ENCODE peak calls at places on chromosomes 7 and 10, in five cellular contexts. One of them, this sample, is unnamed.

GRCh38 chr7:84547326-84547725 is 352.7 kb upstream of the SEMA3A start:
- DNase-seq in HL-60: no peak
- DNase-seq in Peyer's patch: no peak
- DNase-seq in lung: no peak
- DNase-seq in kidney epithelial cell: no peak
- DNase-seq in this sample: no peak

GRCh38 chr7:106841896-106842390 is 23.1 kb upstream of the PIK3CG start:
- DNase-seq in HL-60: no peak
- DNase-seq in Peyer's patch: no peak
- DNase-seq in lung: no peak
- DNase-seq in kidney epithelial cell: peak; percentile 69
- DNase-seq in this sample: no peak

GRCh38 chr7:45647426-45647825 is 73.3 kb downstream of the ADCY1 start:
- DNase-seq in HL-60: no peak
- DNase-seq in Peyer's patch: peak; percentile 3
- DNase-seq in lung: no peak
- DNase-seq in kidney epithelial cell: no peak
- DNase-seq in this sample: no peak

GRCh38 chr7:29612596-29612995 is 49.0 kb downstream of the PRR15 start:
- DNase-seq in HL-60: no peak
- DNase-seq in Peyer's patch: no peak
- DNase-seq in lung: no peak
- DNase-seq in kidney epithelial cell: no peak
- DNase-seq in this sample: no peak

GRCh38 chr7:98470131-98470985 is 69.5 kb upstream of the BAIAP2L1 start:
- DNase-seq in HL-60: no peak
- DNase-seq in Peyer's patch: peak; percentile 18
- DNase-seq in lung: peak; percentile 70
- DNase-seq in kidney epithelial cell: no peak
- DNase-seq in this sample: peak; percentile 99

GRCh38 chr7:110841840-110842579 is 248.9 kb upstream of the LRRN3 start:
- DNase-seq in HL-60: no peak
- DNase-seq in Peyer's patch: no peak
- DNase-seq in lung: no peak
- DNase-seq in kidney epithelial cell: no peak
- DNase-seq in this sample: no peak

GRCh38 chr7:70597071-70597470 is 534.9 kb upstream of the GALNT17 start:
- DNase-seq in HL-60: no peak
- DNase-seq in Peyer's patch: no peak
- DNase-seq in lung: no peak
- DNase-seq in kidney epithelial cell: no peak
- DNase-seq in this sample: no peak

GRCh38 chr10:80453715-80454525 is at the start of gene TSPAN14:
- DNase-seq in HL-60: peak; percentile 67
- DNase-seq in Peyer's patch: peak; percentile 83
- DNase-seq in lung: peak; percentile 81
- DNase-seq in kidney epithelial cell: no peak
- DNase-seq in this sample: peak; percentile 98

GRCh38 chr7:112430649-112431048 is 19.6 kb upstream of the IFRD1 start:
- DNase-seq in HL-60: no peak
- DNase-seq in Peyer's patch: no peak
- DNase-seq in lung: no peak
- DNase-seq in kidney epithelial cell: no peak
- DNase-seq in this sample: no peak

GRCh38 chr10:116925061-116925460 is 75.8 kb downstream of the ENO4 start:
- DNase-seq in HL-60: no peak
- DNase-seq in Peyer's patch: no peak
- DNase-seq in lung: no peak
- DNase-seq in kidney epithelial cell: no peak
- DNase-seq in this sample: no peak

GRCh38 chr10:1666147-1666546 is 71.2 kb downstream of the ADARB2 start:
- DNase-seq in HL-60: no peak
- DNase-seq in Peyer's patch: no peak
- DNase-seq in lung: no peak
- DNase-seq in kidney epithelial cell: no peak
- DNase-seq in this sample: no peak

GRCh38 chr10:58512470-58513188 is at the start of gene BICC1:
- DNase-seq in HL-60: no peak
- DNase-seq in Peyer's patch: no peak
- DNase-seq in lung: no peak
- DNase-seq in kidney epithelial cell: no peak
- DNase-seq in this sample: peak; percentile 84

GRCh38 chr7:132500727-132501410 is 75.4 kb downstream of the PLXNA4 start:
- DNase-seq in HL-60: no peak
- DNase-seq in Peyer's patch: no peak
- DNase-seq in lung: peak; percentile 44
- DNase-seq in kidney epithelial cell: no peak
- DNase-seq in this sample: peak; percentile 69

GRCh38 chr7:1344981-1345701 is 112.5 kb downstream of the UNCX start:
- DNase-seq in HL-60: no peak
- DNase-seq in Peyer's patch: no peak
- DNase-seq in lung: no peak
- DNase-seq in kidney epithelial cell: no peak
- DNase-seq in this sample: no peak

GRCh38 chr7:78609281-78609680 is 810.7 kb downstream of the PHTF2 start:
- DNase-seq in HL-60: no peak
- DNase-seq in Peyer's patch: no peak
- DNase-seq in lung: no peak
- DNase-seq in kidney epithelial cell: no peak
- DNase-seq in this sample: no peak

GRCh38 chr7:43112088-43112940 is at the start of gene HECW1:
- DNase-seq in HL-60: no peak
- DNase-seq in Peyer's patch: no peak
- DNase-seq in lung: no peak
- DNase-seq in kidney epithelial cell: no peak
- DNase-seq in this sample: peak; percentile 79

DNA sequence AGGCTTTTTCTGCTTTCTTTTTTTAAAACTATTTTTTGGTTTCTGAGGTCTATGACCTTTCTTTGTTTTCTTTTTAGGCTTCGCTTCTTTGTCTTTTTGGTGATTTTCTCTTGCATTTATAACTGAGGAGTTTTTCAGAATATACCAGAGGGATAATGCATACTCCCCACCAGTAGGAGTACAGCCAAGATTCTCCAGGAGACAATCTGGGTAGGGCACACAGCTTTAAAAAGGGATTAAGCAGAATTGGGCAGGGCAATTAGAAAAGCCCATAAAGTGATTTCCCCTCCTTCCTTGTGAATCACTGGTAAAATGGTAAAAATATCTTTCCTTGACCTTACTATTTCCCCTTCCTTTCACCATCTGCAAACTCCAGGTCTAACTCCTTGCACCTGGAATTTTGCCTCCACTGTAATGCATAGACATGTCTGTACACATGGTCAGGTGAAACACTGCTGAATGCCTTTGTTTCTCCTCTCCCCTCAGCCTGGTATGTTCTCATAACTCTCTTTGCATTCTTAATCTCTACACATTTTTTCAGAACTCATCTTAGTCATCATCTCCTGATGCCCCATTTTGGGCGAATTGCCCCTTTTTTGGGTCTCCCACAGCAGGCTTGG is 64.4 kb downstream of the MDFIC start:
- DNase-seq in HL-60: no peak
- DNase-seq in Peyer's patch: no peak
- DNase-seq in lung: no peak
- DNase-seq in kidney epithelial cell: no peak
- DNase-seq in this sample: no peak
- H3K4me3 ChIP-seq in HL-60: no peak overlapping the region
- H3K4me3 ChIP-seq in Peyer's patch: no peak overlapping the region
- H3K4me3 ChIP-seq in lung: no peak overlapping the region
- H3K4me3 ChIP-seq in kidney epithelial cell: no peak overlapping the region
- H3K4me3 ChIP-seq in this sample: no peak overlapping the region

GRCh38 chr7:73624669-73625001 is 313 bp upstream of the MLXIPL start:
- DNase-seq in HL-60: no peak
- DNase-seq in Peyer's patch: no peak
- DNase-seq in lung: no peak
- DNase-seq in kidney epithelial cell: no peak
- DNase-seq in this sample: no peak

GRCh38 chr7:73625276-73625675 is 954 bp upstream of the MLXIPL start:
- DNase-seq in HL-60: no peak
- DNase-seq in Peyer's patch: no peak
- DNase-seq in lung: no peak
- DNase-seq in kidney epithelial cell: no peak
- DNase-seq in this sample: no peak

GRCh38 chr7:73623798-73624668 is at the start of gene MLXIPL:
- DNase-seq in HL-60: no peak
- DNase-seq in Peyer's patch: peak; percentile 48
- DNase-seq in lung: peak; percentile 88
- DNase-seq in kidney epithelial cell: no peak
- DNase-seq in this sample: peak; percentile 99

GRCh38 chr7:73628504-73628903 is 4.2 kb upstream of the MLXIPL start:
- DNase-seq in HL-60: no peak
- DNase-seq in Peyer's patch: no peak
- DNase-seq in lung: no peak
- DNase-seq in kidney epithelial cell: no peak
- DNase-seq in this sample: no peak

DNA sequence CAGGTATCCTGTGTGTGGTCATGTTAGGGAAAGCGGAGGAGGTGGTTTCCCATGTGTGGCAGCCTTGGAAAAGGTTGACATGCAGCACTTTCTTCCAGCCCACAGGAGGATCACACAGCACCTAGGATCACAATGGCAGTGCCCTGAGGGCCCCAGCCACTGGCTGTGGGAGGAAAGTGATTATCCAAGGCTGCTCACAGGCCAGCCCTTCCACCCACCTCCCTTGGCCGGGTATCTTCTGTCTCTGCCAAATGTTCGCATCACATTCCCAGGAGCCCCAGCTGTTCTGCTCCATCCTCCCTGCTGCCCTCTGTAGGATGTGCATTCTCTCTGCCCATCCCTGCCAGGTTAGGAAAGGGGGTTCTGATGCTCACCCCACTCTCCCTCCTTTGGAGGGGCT is 2.5 kb upstream of the MLXIPL start:
- DNase-seq in HL-60: no peak
- DNase-seq in Peyer's patch: no peak
- DNase-seq in lung: no peak
- DNase-seq in kidney epithelial cell: no peak
- DNase-seq in this sample: peak; percentile 58
- H3K27me3 ChIP-seq in HL-60: peaks cover 43% of the 10 kb centered on the region
- H3K27me3 ChIP-seq in Peyer's patch: no peaks in the 10 kb centered on the region
- H3K27me3 ChIP-seq in lung: peaks cover 4% of the 10 kb centered on the region
- H3K27me3 ChIP-seq in kidney epithelial cell: peaks cover 47% of the 10 kb centered on the region
- H3K27me3 ChIP-seq in this sample: peaks cover 27% of the 10 kb centered on the region

GRCh38 chr10:86968994-86969355 is 693 bp downstream of the ADIRF start:
- DNase-seq in HL-60: no peak
- DNase-seq in Peyer's patch: peak; percentile 12
- DNase-seq in lung: no peak
- DNase-seq in kidney epithelial cell: no peak
- DNase-seq in this sample: no peak

GRCh38 chr10:86969421-86970041 is 1.2 kb downstream of the ADIRF start:
- DNase-seq in HL-60: no peak
- DNase-seq in Peyer's patch: peak; percentile 9
- DNase-seq in lung: no peak
- DNase-seq in kidney epithelial cell: no peak
- DNase-seq in this sample: peak; percentile 36

GRCh38 chr10:86970152-86970886 is 2.0 kb downstream of the ADIRF start:
- DNase-seq in HL-60: no peak
- DNase-seq in Peyer's patch: peak; percentile 27
- DNase-seq in lung: peak; percentile 76
- DNase-seq in kidney epithelial cell: no peak
- DNase-seq in this sample: peak; percentile 89

GRCh38 chr10:86967481-86967941 is 771 bp upstream of the ADIRF start:
- DNase-seq in HL-60: no peak
- DNase-seq in Peyer's patch: peak; percentile 6
- DNase-seq in lung: no peak
- DNase-seq in kidney epithelial cell: no peak
- DNase-seq in this sample: no peak

GRCh38 chr10:86968271-86968993 is at the start of gene ADIRF:
- DNase-seq in HL-60: no peak
- DNase-seq in Peyer's patch: peak; percentile 14
- DNase-seq in lung: peak; percentile 75
- DNase-seq in kidney epithelial cell: no peak
- DNase-seq in this sample: peak; percentile 50
- H3K4me3 ChIP-seq in HL-60: no peak within 1 kb of the TSS
- H3K4me3 ChIP-seq in Peyer's patch: peak within 1 kb of the TSS; percentile 68
- H3K4me3 ChIP-seq in lung: peak within 1 kb of the TSS; percentile 74
- H3K4me3 ChIP-seq in kidney epithelial cell: no peak within 1 kb of the TSS
- H3K4me3 ChIP-seq in this sample: no peak within 1 kb of the TSS

GRCh38 chr10:78619244-78619851 is 449.4 kb upstream of the ZMIZ1 start:
- DNase-seq in HL-60: no peak
- DNase-seq in Peyer's patch: no peak
- DNase-seq in lung: no peak
- DNase-seq in kidney epithelial cell: no peak
- DNase-seq in this sample: peak; percentile 43
- H3K27me3 ChIP-seq in HL-60: no peaks in the 10 kb centered on the region
- H3K27me3 ChIP-seq in Peyer's patch: no peaks in the 10 kb centered on the region
- H3K27me3 ChIP-seq in lung: no peaks in the 10 kb centered on the region
- H3K27me3 ChIP-seq in kidney epithelial cell: peaks cover 7% of the 10 kb centered on the region
- H3K27me3 ChIP-seq in this sample: no peaks in the 10 kb centered on the region

GRCh38 chr7:12746211-12746610 is 58.8 kb downstream of the ARL4A start:
- DNase-seq in HL-60: no peak
- DNase-seq in Peyer's patch: no peak
- DNase-seq in lung: no peak
- DNase-seq in kidney epithelial cell: no peak
- DNase-seq in this sample: no peak

GRCh38 chr7:12751764-12752163 is 64.3 kb downstream of the ARL4A start:
- DNase-seq in HL-60: no peak
- DNase-seq in Peyer's patch: no peak
- DNase-seq in lung: no peak
- DNase-seq in kidney epithelial cell: no peak
- DNase-seq in this sample: no peak

GRCh38 chr7:12749746-12750145 is 62.3 kb downstream of the ARL4A start:
- DNase-seq in HL-60: no peak
- DNase-seq in Peyer's patch: no peak
- DNase-seq in lung: no peak
- DNase-seq in kidney epithelial cell: no peak
- DNase-seq in this sample: no peak

GRCh38 chr7:12747687-12748306 is 60.4 kb downstream of the ARL4A start:
- DNase-seq in HL-60: no peak
- DNase-seq in Peyer's patch: no peak
- DNase-seq in lung: no peak
- DNase-seq in kidney epithelial cell: no peak
- DNase-seq in this sample: no peak

GRCh38 chr7:12749069-12749468 is 61.6 kb downstream of the ARL4A start:
- DNase-seq in HL-60: no peak
- DNase-seq in Peyer's patch: no peak
- DNase-seq in lung: no peak
- DNase-seq in kidney epithelial cell: no peak
- DNase-seq in this sample: peak; percentile 17
- H3K4me3 ChIP-seq in HL-60: no peak overlapping the region
- H3K4me3 ChIP-seq in Peyer's patch: no peak overlapping the region
- H3K4me3 ChIP-seq in lung: no peak overlapping the region
- H3K4me3 ChIP-seq in kidney epithelial cell: no peak overlapping the region
- H3K4me3 ChIP-seq in this sample: no peak overlapping the region

GRCh38 chr10:46540412-46541016 is 15.9 kb downstream of the GPRIN2 start:
- DNase-seq in HL-60: no peak
- DNase-seq in Peyer's patch: no peak
- DNase-seq in lung: no peak
- DNase-seq in kidney epithelial cell: no peak
- DNase-seq in this sample: no peak

GRCh38 chr10:46543379-46544014 is 13.0 kb downstream of the GPRIN2 start:
- DNase-seq in HL-60: no peak
- DNase-seq in Peyer's patch: no peak
- DNase-seq in lung: no peak
- DNase-seq in kidney epithelial cell: no peak
- DNase-seq in this sample: no peak

GRCh38 chr10:46541017-46541661 is 15.3 kb downstream of the GPRIN2 start:
- DNase-seq in HL-60: no peak
- DNase-seq in Peyer's patch: no peak
- DNase-seq in lung: no peak
- DNase-seq in kidney epithelial cell: no peak
- DNase-seq in this sample: peak; percentile 99

GRCh38 chr10:46541735-46542566 is 14.5 kb downstream of the GPRIN2 start:
- DNase-seq in HL-60: no peak
- DNase-seq in Peyer's patch: no peak
- DNase-seq in lung: no peak
- DNase-seq in kidney epithelial cell: no peak
- DNase-seq in this sample: no peak

GRCh38 chr10:46542567-46543323 is 13.7 kb downstream of the GPRIN2 start:
- DNase-seq in HL-60: no peak
- DNase-seq in Peyer's patch: no peak
- DNase-seq in lung: no peak
- DNase-seq in kidney epithelial cell: no peak
- DNase-seq in this sample: no peak
- H3K27me3 ChIP-seq in HL-60: peaks cover 7% of the 10 kb centered on the region
- H3K27me3 ChIP-seq in Peyer's patch: no peaks in the 10 kb centered on the region
- H3K27me3 ChIP-seq in lung: no peaks in the 10 kb centered on the region
- H3K27me3 ChIP-seq in kidney epithelial cell: peaks cover 11% of the 10 kb centered on the region
- H3K27me3 ChIP-seq in this sample: peaks cover 3% of the 10 kb centered on the region

This sample was measured in H7.